ENCODE peak calls at places on chromosomes 13 and 19, in five cellular contexts. A is EL; C is psoas muscle; D is activated CD8-positive, alpha-beta memory T cell treated with anti-CD3 and anti-CD28 coated beads for 48 hours; O is NCI-H510A. G is an unnamed sample.

GRCh38 chr13:33651766-33652165 is 166.2 kb upstream of the RFC3 start:
- DNase-seq in C (no peak), A (no peak), O (no peak), D (no peak), G (no peak)

GRCh38 chr19:17214531-17215124 is 529 bp upstream of the USE1 start:
- DNase-seq in A (no peak), D (no peak), C (no peak), O (no peak), G (no peak)

GRCh38 chr13:30985637-30986205 is 53.3 kb downstream of the TEX26 start:
- DNase-seq in O (no peak), D (no peak), A (peak), C (no peak), G (no peak)

GRCh38 chr19:6639439-6639838 is 30.5 kb downstream of the TNFSF14 start:
- DNase-seq in A (peak), O (no peak), D (no peak), C (no peak), G (no peak)

GRCh38 chr19:48553676-48554384 is 1.9 kb downstream of the SULT2B1 start:
- DNase-seq in C (peak), A (peak), D (no peak), O (no peak), G (peak)

GRCh38 chr13:97433727-97434416 is at the start of gene RAP2A:
- DNase-seq in D (peak), A (peak), O (peak), C (peak), G (peak)

GRCh38 chr13:45433381-45433790 is 15.2 kb upstream of the SLC25A30 start:
- DNase-seq in O (no peak), C (no peak), D (no peak), A (no peak), G (no peak)

GRCh38 chr13:29539866-29540265 is 55.6 kb downstream of the SLC7A1 start:
- DNase-seq in A (no peak), O (no peak), C (no peak), D (no peak), G (no peak)

GRCh38 chr19:35144600-35145436 is 1.8 kb downstream of the FXYD7 start:
- DNase-seq in O (no peak), D (no peak), A (no peak), C (no peak), G (peak)

GRCh38 chr13:47897411-47898050 is 103.5 kb downstream of the SUCLA2 start:
- DNase-seq in O (no peak), A (peak), D (no peak), C (no peak), G (peak)

GRCh38 chr13:33721719-33722118 is 96.2 kb upstream of the RFC3 start:
- DNase-seq in C (no peak), O (no peak), D (no peak), A (peak), G (no peak)

GRCh38 chr19:55647732-55648656 is at the start of gene CCDC106:
- DNase-seq in D (no peak), C (peak), A (peak), O (peak), G (peak)

GRCh38 chr13:59261928-59262488 is 901.7 kb downstream of the DIAPH3 start:
- DNase-seq in O (no peak), D (no peak), C (no peak), A (no peak), G (no peak)

GRCh38 chr13:39499580-39499979 is 103.4 kb downstream of the LHFPL6 start:
- DNase-seq in A (no peak), C (no peak), D (no peak), O (no peak), G (no peak)

GRCh38 chr13:20348645-20349408 is 116.7 kb upstream of the GJB6 start:
- DNase-seq in O (no peak), A (no peak), D (no peak), C (no peak), G (no peak)

GRCh38 chr19:18225702-18226468 is at the start of gene PDE4C:
- DNase-seq in O (no peak), A (peak), C (peak), D (no peak), G (peak)

GRCh38 chr13:49258097-49258796 is 10.5 kb downstream of the CDADC1 start:
- DNase-seq in D (no peak), C (no peak), O (no peak), A (no peak), G (no peak)

GRCh38 chr13:94947392-94947791 is 235.0 kb upstream of the SOX21 start:
- DNase-seq in O (no peak), D (no peak), A (no peak), C (no peak), G (no peak)

GRCh38 chr19:33300016-33300981 is 2.0 kb downstream of the CEBPA start:
- DNase-seq in O (no peak), C (peak), A (no peak), D (no peak), G (no peak)

GRCh38 chr13:40672310-40673060 is 6.0 kb upstream of the FOXO1 start:
- DNase-seq in A (peak), D (no peak), C (no peak), O (no peak), G (peak)

GRCh38 chr19:9945319-9945966 is 9.1 kb upstream of the OLFM2 start:
- DNase-seq in C (peak), O (no peak), D (no peak), A (peak), G (peak)

GRCh38 chr19:35416331-35416730 is 31.7 kb upstream of the FFAR2 start:
- DNase-seq in D (no peak), A (no peak), O (no peak), C (no peak), G (no peak)

GRCh38 chr19:13091400-13092161 is 11.1 kb downstream of the LYL1 start:
- DNase-seq in C (peak), A (no peak), D (no peak), O (no peak), G (no peak)

GRCh38 chr13:48315981-48316380 is 12.4 kb downstream of the RB1 start:
- DNase-seq in O (no peak), D (no peak), C (no peak), A (no peak), G (no peak)

GRCh38 chr19:4423727-4424126 is 21.3 kb downstream of the CHAF1A start:
- DNase-seq in O (no peak), A (no peak), C (no peak), D (no peak), G (no peak)

GRCh38 chr19:54207908-54208783 is 7.5 kb downstream of the RPS9 start:
- DNase-seq in O (no peak), C (peak), D (peak), A (peak), G (no peak)

GRCh38 chr19:16447015-16447384 is 24.8 kb downstream of the EPS15L1 start:
- DNase-seq in O (no peak), D (peak), A (peak), C (peak), G (no peak)

G was measured in SJCRH30.